ENCODE peak calls at places on chromosome 18, in six cellular contexts. One of them, this sample, is unnamed. For H3K4me1, the result is how much of the 10 kb centered on the place peaks cover.

GRCh38 chr18:58409802-58410445 is 219.0 kb downstream of the ALPK2 start:
- DNase-seq in A549: no peak
- DNase-seq in IMR-90: no peak
- DNase-seq in endothelial cell of umbilical vein: no peak
- DNase-seq in PC-3: no peak
- DNase-seq in HCT116: no peak
- DNase-seq in this sample: no peak

GRCh38 chr18:61896767-61897166 is 4.0 kb upstream of the RNF152 start:
- DNase-seq in A549: no peak
- DNase-seq in IMR-90: peak
- DNase-seq in endothelial cell of umbilical vein: peak
- DNase-seq in PC-3: no peak
- DNase-seq in HCT116: no peak
- DNase-seq in this sample: peak

GRCh38 chr18:2244641-2245040 is 326.7 kb downstream of the METTL4 start:
- DNase-seq in A549: no peak
- DNase-seq in IMR-90: no peak
- DNase-seq in endothelial cell of umbilical vein: no peak
- DNase-seq in PC-3: no peak
- DNase-seq in HCT116: no peak
- DNase-seq in this sample: no peak

GRCh38 chr18:57710226-57710625 is 88.6 kb upstream of the NARS1 start:
- DNase-seq in A549: no peak
- DNase-seq in IMR-90: no peak
- DNase-seq in endothelial cell of umbilical vein: no peak
- DNase-seq in PC-3: no peak
- DNase-seq in HCT116: no peak
- DNase-seq in this sample: no peak

GRCh38 chr18:2805970-2806943 is 40.5 kb upstream of the EMILIN2 start:
- DNase-seq in A549: no peak
- DNase-seq in IMR-90: peak
- DNase-seq in endothelial cell of umbilical vein: peak
- DNase-seq in PC-3: peak
- DNase-seq in HCT116: no peak
- DNase-seq in this sample: no peak

GRCh38 chr18:49335677-49336076 is 124.8 kb downstream of the DYM start:
- DNase-seq in A549: no peak
- DNase-seq in IMR-90: no peak
- DNase-seq in endothelial cell of umbilical vein: no peak
- DNase-seq in PC-3: no peak
- DNase-seq in HCT116: no peak
- DNase-seq in this sample: no peak

GRCh38 chr18:13455470-13455869 is 236.9 kb downstream of the LDLRAD4 start:
- DNase-seq in A549: no peak
- DNase-seq in IMR-90: no peak
- DNase-seq in endothelial cell of umbilical vein: no peak
- DNase-seq in PC-3: no peak
- DNase-seq in HCT116: no peak
- DNase-seq in this sample: no peak

GRCh38 chr18:69616114-69616513 is 215.4 kb downstream of the DOK6 start:
- DNase-seq in A549: no peak
- DNase-seq in IMR-90: no peak
- DNase-seq in endothelial cell of umbilical vein: no peak
- DNase-seq in PC-3: no peak
- DNase-seq in HCT116: no peak
- DNase-seq in this sample: no peak

GRCh38 chr18:36493349-36494281 is 196.1 kb downstream of the FHOD3 start:
- DNase-seq in A549: no peak
- DNase-seq in IMR-90: peak
- DNase-seq in endothelial cell of umbilical vein: no peak
- DNase-seq in PC-3: no peak
- DNase-seq in HCT116: no peak
- DNase-seq in this sample: peak

GRCh38 chr18:3585656-3586509 is 135.9 kb downstream of the TGIF1 start:
- DNase-seq in A549: peak
- DNase-seq in IMR-90: peak
- DNase-seq in endothelial cell of umbilical vein: peak
- DNase-seq in PC-3: peak
- DNase-seq in HCT116: peak
- DNase-seq in this sample: peak

GRCh38 chr18:47254341-47254939 is 3.0 kb upstream of the SKOR2 start:
- DNase-seq in A549: no peak
- DNase-seq in IMR-90: peak
- DNase-seq in endothelial cell of umbilical vein: peak
- DNase-seq in PC-3: peak
- DNase-seq in HCT116: no peak
- DNase-seq in this sample: peak

GRCh38 chr18:48711651-48712486 is 173.0 kb downstream of the CTIF start:
- DNase-seq in A549: peak
- DNase-seq in IMR-90: peak
- DNase-seq in endothelial cell of umbilical vein: peak
- DNase-seq in PC-3: peak
- DNase-seq in HCT116: peak
- DNase-seq in this sample: peak

GRCh38 chr18:61528961-61529360 is 195.7 kb downstream of the CDH20 start:
- DNase-seq in A549: no peak
- DNase-seq in IMR-90: no peak
- DNase-seq in endothelial cell of umbilical vein: no peak
- DNase-seq in PC-3: no peak
- DNase-seq in HCT116: no peak
- DNase-seq in this sample: no peak

DNA sequence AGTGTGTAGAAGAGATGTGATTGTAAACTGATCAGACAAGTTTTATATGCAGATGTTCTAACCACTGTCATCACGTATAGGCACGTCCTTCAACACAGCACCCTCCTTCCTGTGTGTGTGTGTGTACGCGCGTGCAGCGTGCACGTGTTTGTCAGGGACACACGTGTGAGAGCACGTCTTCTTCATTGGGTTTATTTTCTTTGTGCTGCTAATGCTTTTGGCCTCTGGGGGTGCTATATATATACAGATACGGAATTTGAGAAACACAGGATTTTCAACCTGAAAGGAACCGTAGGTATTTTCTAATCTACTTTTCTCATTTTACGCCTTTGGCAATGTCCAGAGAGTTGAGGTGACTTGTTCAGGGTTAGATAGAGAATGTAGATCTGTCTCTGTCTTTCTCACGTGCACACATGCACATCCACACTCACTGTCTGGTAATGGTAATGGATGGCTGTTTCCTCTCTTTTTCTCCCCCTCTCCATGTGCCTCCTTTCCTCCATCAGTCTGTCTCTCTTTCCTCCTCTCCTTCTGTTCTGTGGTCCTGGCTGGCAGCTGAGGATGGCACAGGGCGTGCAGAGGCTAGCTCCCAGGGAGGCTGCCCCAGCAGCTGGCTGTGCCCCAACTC is 13.4 kb upstream of the CELF4 start:
- DNase-seq in A549: peak
- DNase-seq in IMR-90: peak
- DNase-seq in endothelial cell of umbilical vein: no peak
- DNase-seq in PC-3: peak
- DNase-seq in HCT116: peak
- DNase-seq in this sample: peak
- TF ChIP-seq CTCF in A549: peak
- TF ChIP-seq CTCF in IMR-90: peak
- TF ChIP-seq CTCF in endothelial cell of umbilical vein: peak
- TF ChIP-seq CTCF in PC-3: peak
- TF ChIP-seq CTCF in HCT116: peak
- TF ChIP-seq CTCF in this sample: peak

GRCh38 chr18:12373771-12374116 is 3.3 kb downstream of the AFG3L2 start:
- DNase-seq in A549: no peak
- DNase-seq in IMR-90: no peak
- DNase-seq in endothelial cell of umbilical vein: no peak
- DNase-seq in PC-3: no peak
- DNase-seq in HCT116: no peak
- DNase-seq in this sample: no peak
- H3K4me1 ChIP-seq in A549: under half
- H3K4me1 ChIP-seq in IMR-90: under half
- H3K4me1 ChIP-seq in endothelial cell of umbilical vein: under half
- H3K4me1 ChIP-seq in PC-3: under half
- H3K4me1 ChIP-seq in HCT116: under half
- H3K4me1 ChIP-seq in this sample: under half

GRCh38 chr18:21742323-21742687 is 1.7 kb downstream of the MIB1 start:
- DNase-seq in A549: no peak
- DNase-seq in IMR-90: peak
- DNase-seq in endothelial cell of umbilical vein: peak
- DNase-seq in PC-3: peak
- DNase-seq in HCT116: no peak
- DNase-seq in this sample: peak

GRCh38 chr18:21745234-21745633 is 4.6 kb downstream of the MIB1 start:
- DNase-seq in A549: no peak
- DNase-seq in IMR-90: no peak
- DNase-seq in endothelial cell of umbilical vein: no peak
- DNase-seq in PC-3: no peak
- DNase-seq in HCT116: no peak
- DNase-seq in this sample: no peak

GRCh38 chr18:21740724-21741510 is at the start of gene MIB1:
- DNase-seq in A549: peak
- DNase-seq in IMR-90: peak
- DNase-seq in endothelial cell of umbilical vein: no peak
- DNase-seq in PC-3: no peak
- DNase-seq in HCT116: peak
- DNase-seq in this sample: peak

GRCh38 chr18:21741511-21742322 is 1.1 kb downstream of the MIB1 start:
- DNase-seq in A549: no peak
- DNase-seq in IMR-90: peak
- DNase-seq in endothelial cell of umbilical vein: peak
- DNase-seq in PC-3: no peak
- DNase-seq in HCT116: no peak
- DNase-seq in this sample: peak

DNA sequence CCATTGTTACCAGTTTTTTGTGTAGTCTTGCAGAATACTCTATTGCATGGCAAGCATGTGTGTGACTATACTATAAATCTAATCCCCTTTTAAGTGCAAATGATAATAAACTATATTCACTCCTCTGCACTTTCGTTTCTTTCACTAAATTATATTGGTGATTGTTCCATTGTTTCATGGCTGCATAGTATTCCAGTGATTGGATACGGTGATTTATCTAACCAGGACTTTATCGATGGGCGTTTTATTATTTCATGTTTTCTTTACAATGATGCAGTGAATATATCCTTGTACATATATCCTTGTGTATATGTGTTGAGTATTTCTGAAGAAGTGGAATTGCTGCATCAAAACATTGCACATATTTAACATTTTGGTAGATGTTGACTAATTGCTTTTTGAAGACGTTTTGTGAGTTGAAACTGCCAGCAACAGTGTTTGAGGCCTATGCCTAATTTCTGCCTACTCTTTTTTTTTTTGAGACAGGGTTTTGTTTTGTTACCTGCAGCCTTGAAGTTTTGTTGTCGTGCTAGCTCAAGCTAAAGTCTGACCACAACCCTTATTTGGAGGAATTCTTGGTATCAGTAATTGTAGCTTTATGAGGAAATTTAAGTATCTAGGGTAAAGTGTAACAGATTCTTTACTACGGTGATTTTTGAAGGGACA is 2.7 kb downstream of the MIB1 start:
- DNase-seq in A549: no peak
- DNase-seq in IMR-90: no peak
- DNase-seq in endothelial cell of umbilical vein: no peak
- DNase-seq in PC-3: no peak
- DNase-seq in HCT116: no peak
- DNase-seq in this sample: no peak
- H3K4me2 ChIP-seq in A549: peak
- H3K4me2 ChIP-seq in IMR-90: peak
- H3K4me2 ChIP-seq in endothelial cell of umbilical vein: peak
- H3K4me2 ChIP-seq in PC-3: peak
- H3K4me2 ChIP-seq in HCT116: no peak
- H3K4me2 ChIP-seq in this sample: peak

DNA sequence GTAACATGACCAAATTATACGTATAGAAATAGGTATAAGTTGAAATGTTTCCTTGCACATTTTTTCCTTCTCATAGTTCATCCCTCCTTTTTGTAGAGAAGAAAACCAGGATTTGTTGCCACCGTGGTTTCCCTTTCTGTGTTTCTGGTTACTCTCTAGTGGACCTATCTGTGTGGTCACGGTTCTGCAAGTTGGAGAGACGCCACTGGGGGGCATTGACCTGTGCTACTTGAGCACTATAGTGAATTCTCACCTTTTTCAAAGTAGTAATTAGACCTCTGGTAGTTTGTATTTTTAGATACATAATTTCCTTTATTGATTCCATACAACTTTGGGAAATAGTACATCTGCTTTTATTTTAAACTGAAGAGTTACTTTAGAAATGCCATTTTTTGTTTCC is 444.8 kb downstream of the PTPRM start:
- DNase-seq in A549: no peak
- DNase-seq in IMR-90: no peak
- DNase-seq in endothelial cell of umbilical vein: no peak
- DNase-seq in PC-3: no peak
- DNase-seq in HCT116: no peak
- DNase-seq in this sample: no peak
- TF ChIP-seq CTCF in A549: no peak
- TF ChIP-seq CTCF in IMR-90: no peak
- TF ChIP-seq CTCF in endothelial cell of umbilical vein: no peak
- TF ChIP-seq CTCF in PC-3: no peak
- TF ChIP-seq CTCF in HCT116: no peak
- TF ChIP-seq CTCF in this sample: no peak

GRCh38 chr18:6734746-6735430 is 5.4 kb downstream of the ARHGAP28 start:
- DNase-seq in A549: no peak
- DNase-seq in IMR-90: peak
- DNase-seq in endothelial cell of umbilical vein: no peak
- DNase-seq in PC-3: no peak
- DNase-seq in HCT116: no peak
- DNase-seq in this sample: no peak
- H3K4me1 ChIP-seq in A549: under half
- H3K4me1 ChIP-seq in IMR-90: under half
- H3K4me1 ChIP-seq in endothelial cell of umbilical vein: under half
- H3K4me1 ChIP-seq in PC-3: under half
- H3K4me1 ChIP-seq in HCT116: under half
- H3K4me1 ChIP-seq in this sample: under half

GRCh38 chr18:78138993-78139496 is 840.6 kb upstream of the SALL3 start:
- DNase-seq in A549: no peak
- DNase-seq in IMR-90: no peak
- DNase-seq in endothelial cell of umbilical vein: no peak
- DNase-seq in PC-3: no peak
- DNase-seq in HCT116: no peak
- DNase-seq in this sample: no peak
- H3K4me2 ChIP-seq in A549: no peak
- H3K4me2 ChIP-seq in IMR-90: no peak
- H3K4me2 ChIP-seq in endothelial cell of umbilical vein: no peak
- H3K4me2 ChIP-seq in PC-3: no peak
- H3K4me2 ChIP-seq in HCT116: no peak
- H3K4me2 ChIP-seq in this sample: no peak